ENCODE peak calls at places on chromosomes 13 and 19, in ten cellular contexts. B is psoas muscle, N is GM13977, O is MCF 10A, D is thyroid gland, L is left ventricle myocardium inferior, E is astrocyte of the spinal cord, I is HFFc6, V is osteocyte, W is gastrocnemius medialis. C is an unnamed sample.

GRCh38 chr19:2550431-2551171 is 74.7 kb downstream of the GADD45B start:
- DNase-seq in B (peak), N (no peak), O (no peak), D (no peak), L (peak), E (no peak), I (no peak), V (no peak), W (peak), C (no peak)

GRCh38 chr13:74250738-74251190 is 116.6 kb upstream of the KLF12 start:
- DNase-seq in B (no peak), N (no peak), O (peak), D (no peak), L (no peak), E (peak), I (peak), V (no peak), W (no peak), C (no peak)

GRCh38 chr19:47130120-47130588 is 481 bp upstream of the SAE1 start:
- DNase-seq in B (no peak), N (no peak), O (no peak), D (no peak), L (no peak), E (no peak), I (no peak), V (no peak), W (no peak), C (no peak)

GRCh38 chr13:61463027-61463426 is 47.4 kb upstream of the PCDH20 start:
- DNase-seq in B (no peak), N (no peak), O (no peak), D (no peak), L (no peak), E (no peak), I (no peak), V (no peak), W (no peak), C (no peak)

GRCh38 chr19:10764340-10764894 is 46.5 kb downstream of the DNM2 start:
- DNase-seq in B (no peak), N (no peak), O (no peak), D (no peak), L (no peak), E (no peak), I (no peak), V (no peak), W (no peak), C (no peak)

GRCh38 chr19:46670874-46671273 is 9.9 kb upstream of the DACT3 start:
- DNase-seq in B (no peak), N (no peak), O (no peak), D (no peak), L (no peak), E (no peak), I (peak), V (no peak), W (no peak), C (no peak)

GRCh38 chr13:44140146-44140545 is 233.5 kb upstream of the SERP2 start:
- DNase-seq in B (no peak), N (no peak), O (no peak), D (no peak), L (no peak), E (no peak), I (no peak), V (no peak), W (no peak), C (no peak)

GRCh38 chr13:30572859-30573275 is 44.9 kb upstream of the USPL1 start:
- DNase-seq in B (no peak), N (peak), O (peak), D (no peak), L (no peak), E (peak), I (peak), V (no peak), W (no peak), C (peak)

GRCh38 chr19:32563761-32564160 is 17.2 kb upstream of the PDCD5 start:
- DNase-seq in B (no peak), N (no peak), O (no peak), D (no peak), L (no peak), E (no peak), I (no peak), V (no peak), W (no peak), C (no peak)

GRCh38 chr13:79197933-79198332 is 208.1 kb downstream of the RBM26 start:
- DNase-seq in B (no peak), N (no peak), O (no peak), D (no peak), L (no peak), E (no peak), I (no peak), V (no peak), W (no peak), C (no peak)

GRCh38 chr19:31113250-31113685 is 236.0 kb downstream of the TSHZ3 start:
- DNase-seq in B (no peak), N (no peak), O (no peak), D (no peak), L (no peak), E (peak), I (peak), V (no peak), W (no peak), C (no peak)

GRCh38 chr19:53328967-53329366 is 4.6 kb upstream of the ZNF845 start:
- DNase-seq in B (peak), N (no peak), O (no peak), D (peak), L (peak), E (peak), I (no peak), V (peak), W (peak), C (no peak)

GRCh38 chr13:24301434-24301833 is 7.9 kb upstream of the C1QTNF9 start:
- DNase-seq in B (no peak), N (no peak), O (no peak), D (no peak), L (no peak), E (no peak), I (no peak), V (no peak), W (no peak), C (no peak)

GRCh38 chr19:29840066-29840950 is 28.5 kb downstream of the CCNE1 start:
- DNase-seq in B (peak), N (no peak), O (no peak), D (no peak), L (no peak), E (no peak), I (no peak), V (no peak), W (no peak), C (no peak)

GRCh38 chr19:40798997-40799557 is at the start of gene EGLN2:
- DNase-seq in B (no peak), N (peak), O (no peak), D (no peak), L (no peak), E (no peak), I (no peak), V (no peak), W (no peak), C (peak)

GRCh38 chr13:51331354-51331861 is 8.1 kb upstream of the SERPINE3 start:
- DNase-seq in B (no peak), N (peak), O (no peak), D (no peak), L (no peak), E (no peak), I (no peak), V (no peak), W (no peak), C (peak)

GRCh38 chr19:12064266-12065099 is at the start of gene ZNF844:
- DNase-seq in B (peak), N (peak), O (no peak), D (peak), L (peak), E (peak), I (peak), V (peak), W (peak), C (peak)

GRCh38 chr13:99590519-99591011 is 89.3 kb downstream of the TM9SF2 start:
- DNase-seq in B (no peak), N (no peak), O (no peak), D (no peak), L (no peak), E (peak), I (peak), V (no peak), W (no peak), C (no peak)

GRCh38 chr19:49129238-49129583 is 9.9 kb downstream of the PPFIA3 start:
- DNase-seq in B (no peak), N (no peak), O (no peak), D (no peak), L (no peak), E (no peak), I (no peak), V (no peak), W (no peak), C (no peak)

DNA sequence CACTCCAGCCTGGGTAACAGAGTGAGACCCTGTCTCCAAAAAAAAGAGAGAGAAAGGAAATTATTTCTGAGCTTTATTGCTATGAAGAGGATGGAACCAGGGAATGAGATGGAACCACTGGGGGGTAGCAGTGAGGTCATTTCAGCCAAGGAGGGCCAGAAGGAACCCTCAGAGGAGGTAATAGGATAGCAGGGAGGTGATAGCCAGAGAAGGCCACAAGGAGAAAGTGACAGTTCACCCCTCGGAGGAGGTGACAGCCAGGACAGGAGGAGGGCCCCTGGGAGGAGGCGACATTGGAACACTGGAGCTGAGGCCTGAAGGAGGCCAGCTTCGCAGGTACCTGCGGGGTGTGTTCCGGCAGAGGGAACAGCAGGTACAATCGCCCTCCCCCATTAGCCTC is 695 bp upstream of the PGPEP1 start:
- DNase-seq in B (no peak), N (peak), O (no peak), D (no peak), L (no peak), E (no peak), I (peak), V (no peak), W (peak), C (peak)
- TF ChIP-seq CTCF in B (peak), N (peak), O (no peak), D (no peak), L (peak), E (peak), I (peak), V (peak), W (no peak), C (peak)

DNA sequence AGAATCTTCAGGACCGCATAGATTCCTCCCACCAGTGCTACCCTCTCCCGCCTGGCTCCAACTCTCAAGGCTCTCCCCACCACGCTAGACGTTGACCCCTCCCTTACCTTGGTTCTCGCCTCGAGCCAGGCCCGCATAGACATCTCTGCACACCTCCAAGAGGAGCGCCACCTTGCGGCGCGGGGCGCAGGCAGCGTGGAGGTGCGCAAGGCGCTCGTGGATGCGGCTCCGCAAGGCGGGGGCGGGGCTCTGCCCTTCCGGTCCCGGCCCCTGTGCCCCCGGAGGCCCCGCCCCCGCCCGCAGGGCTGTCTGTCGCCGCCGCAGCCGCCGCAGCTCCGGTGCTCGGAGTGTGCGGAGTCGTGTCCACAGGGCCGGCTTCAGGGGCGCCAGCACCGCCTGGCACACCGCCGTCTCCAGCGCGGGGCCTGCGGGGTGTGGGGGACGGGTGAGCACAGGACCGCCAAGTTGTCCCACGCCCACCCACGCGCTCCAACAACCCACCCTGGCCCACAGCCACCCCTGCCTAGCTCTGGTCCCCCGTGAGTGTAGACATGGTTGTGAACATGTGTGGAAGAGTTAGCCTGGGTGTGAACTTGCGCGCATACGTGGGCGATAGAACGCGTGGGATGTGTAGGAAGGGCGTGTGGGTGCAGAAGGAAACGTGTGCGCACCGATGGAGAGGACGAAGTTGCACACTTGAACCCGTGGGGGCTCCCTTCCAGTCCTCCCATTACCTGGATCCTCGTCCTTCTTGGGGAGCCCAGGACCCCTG is 8.1 kb downstream of the RINL start:
- DNase-seq in B (peak), N (peak), O (peak), D (peak), L (peak), E (peak), I (peak), V (no peak), W (peak), C (peak)
- TF ChIP-seq CTCF in B (peak), N (peak), O (peak), D (peak), L (peak), E (peak), I (peak), V (peak), W (peak), C (peak)

GRCh38 chr19:6717036-6717435 is 3.4 kb downstream of the C3 start:
- DNase-seq in B (no peak), N (no peak), O (no peak), D (no peak), L (no peak), E (no peak), I (no peak), V (no peak), W (no peak), C (no peak)
- TF ChIP-seq CTCF in B (no peak), N (no peak), O (no peak), D (no peak), L (no peak), E (no peak), I (no peak), V (peak), W (no peak), C (no peak)

GRCh38 chr19:50378169-50378862 is 2.1 kb downstream of the NR1H2 start:
- DNase-seq in B (no peak), N (no peak), O (no peak), D (no peak), L (no peak), E (no peak), I (no peak), V (no peak), W (no peak), C (no peak)

GRCh38 chr19:50377051-50377441 is 789 bp downstream of the NR1H2 start:
- DNase-seq in B (peak), N (peak), O (peak), D (peak), L (no peak), E (no peak), I (no peak), V (no peak), W (no peak), C (no peak)

GRCh38 chr19:50376166-50377050 is at the start of gene NR1H2:
- DNase-seq in B (peak), N (peak), O (peak), D (peak), L (peak), E (peak), I (peak), V (peak), W (peak), C (peak)

GRCh38 chr19:50378863-50379236 is 2.6 kb downstream of the NR1H2 start:
- DNase-seq in B (no peak), N (no peak), O (no peak), D (no peak), L (no peak), E (no peak), I (no peak), V (no peak), W (no peak), C (no peak)

DNA sequence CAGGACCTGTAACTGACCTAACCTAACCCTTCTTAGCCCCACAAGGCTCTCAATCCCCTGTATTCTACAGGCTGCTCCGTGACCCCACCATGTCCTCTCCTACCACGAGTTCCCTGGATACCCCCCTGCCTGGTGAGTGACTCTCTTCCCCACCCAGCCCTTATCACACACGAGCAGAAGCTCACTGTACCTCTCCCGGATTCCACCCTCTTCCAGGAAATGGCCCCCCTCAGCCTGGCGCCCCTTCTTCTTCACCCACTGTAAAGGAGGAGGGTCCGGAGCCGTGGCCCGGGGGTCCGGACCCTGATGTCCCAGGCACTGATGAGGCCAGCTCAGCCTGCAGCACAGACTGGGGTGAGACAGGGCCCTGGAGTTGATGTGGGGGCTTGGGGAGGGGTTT is 1.3 kb downstream of the NR1H2 start:
- DNase-seq in B (no peak), N (no peak), O (no peak), D (no peak), L (no peak), E (no peak), I (no peak), V (no peak), W (no peak), C (no peak)
- TF ChIP-seq CTCF in B (no peak), N (no peak), O (no peak), D (no peak), L (no peak), E (no peak), I (no peak), V (no peak), W (no peak), C (no peak)

GRCh38 chr19:4524808-4525562 is 6.7 kb upstream of the PLIN4 start:
- DNase-seq in B (peak), N (peak), O (peak), D (peak), L (peak), E (peak), I (peak), V (no peak), W (peak), C (peak)
- TF ChIP-seq CTCF in B (peak), N (peak), O (peak), D (peak), L (peak), E (peak), I (peak), V (peak), W (peak), C (peak)

DNA sequence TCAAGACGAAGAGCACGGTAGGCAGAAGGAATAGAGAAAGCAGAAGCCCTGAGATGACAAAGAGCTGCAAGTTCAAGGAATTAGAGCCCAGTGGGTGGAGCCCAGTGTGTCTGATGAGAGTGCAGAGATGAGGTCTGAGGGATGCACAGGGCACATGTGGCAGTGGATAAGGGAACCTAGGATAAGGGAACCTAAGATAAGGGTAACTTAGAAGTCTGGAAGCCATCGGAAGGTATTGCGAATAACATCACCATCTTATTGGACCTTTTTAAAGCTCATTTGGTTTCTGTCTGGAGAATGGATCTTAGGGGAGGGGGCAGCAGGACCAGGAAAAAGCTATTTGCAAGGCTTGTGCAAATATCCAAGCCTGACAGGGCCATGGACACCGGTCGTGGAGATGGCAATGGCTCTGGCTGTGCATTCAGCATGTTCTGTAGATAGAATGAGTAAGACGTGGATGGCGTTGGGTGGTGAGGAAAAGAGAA is 1.3 kb downstream of the FPR3 start:
- DNase-seq in B (no peak), N (no peak), O (no peak), D (peak), L (no peak), E (no peak), I (no peak), V (no peak), W (no peak), C (no peak)
- TF ChIP-seq CTCF in B (no peak), N (no peak), O (no peak), D (no peak), L (no peak), E (no peak), I (no peak), V (no peak), W (no peak), C (no peak)

DNA sequence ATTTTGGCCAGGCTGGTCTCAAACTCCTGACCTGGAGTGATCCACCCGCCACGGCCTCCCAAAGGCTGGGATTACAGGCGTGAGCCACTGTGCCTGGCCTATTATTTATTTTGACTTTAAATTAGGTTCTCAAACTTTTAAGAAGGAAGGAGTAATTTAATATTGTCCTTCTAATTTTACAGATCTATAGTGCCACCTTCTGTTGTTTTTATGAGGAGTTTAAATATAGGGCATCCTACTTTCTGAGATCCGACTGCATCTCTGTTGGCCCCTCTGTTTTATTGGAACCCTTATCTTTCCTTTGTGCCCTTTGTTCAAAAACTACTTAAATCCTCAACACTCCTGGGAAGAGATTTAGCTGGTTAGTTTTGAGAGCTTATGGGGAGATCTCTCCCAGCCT is 25.4 kb upstream of the ZMYM5 start:
- DNase-seq in B (no peak), N (no peak), O (peak), D (no peak), L (no peak), E (peak), I (peak), V (no peak), W (no peak), C (no peak)
- TF ChIP-seq CTCF in B (peak), N (no peak), O (peak), D (no peak), L (peak), E (peak), I (peak), V (peak), W (no peak), C (no peak)

C was measured in GM20000.